ENCODE peak calls at places on chromosomes 4 and X, in four cellular contexts. U is testis, G is right lobe of liver, Y is K562. L is an unnamed sample. For H3K4me1, the result is how much of the 10 kb centered on the place peaks cover.

GRCh38 chr4:84877051-84877833 is 89.2 kb downstream of the WDFY3 start:
- DNase-seq in U (no peak), G (no peak), Y (peak), L (no peak)

GRCh38 chr4:71187399-71188196 is 151.2 kb upstream of the SLC4A4 start:
- DNase-seq in U (peak), G (peak), Y (no peak), L (no peak)

GRCh38 chr4:8390604-8391003 is 49.9 kb downstream of the ACOX3 start:
- DNase-seq in G (no peak), Y (no peak), U (no peak), L (no peak)

GRCh38 chr4:146073517-146073916 is 102.0 kb upstream of the LSM6 start:
- DNase-seq in G (no peak), Y (no peak), U (no peak), L (no peak)

GRCh38 chrX:67353651-67354370 is 190.0 kb upstream of the AR start:
- DNase-seq in U (no peak), G (no peak), Y (no peak), L (no peak)

GRCh38 chr4:66585767-66586166 is 915.5 kb upstream of the EPHA5 start:
- DNase-seq in U (no peak), G (no peak), Y (no peak), L (no peak)

GRCh38 chr4:94603170-94603747 is 151.5 kb downstream of the PDLIM5 start:
- DNase-seq in U (no peak), Y (peak), G (no peak), L (no peak)

GRCh38 chr4:80608285-80608980 is 272.9 kb downstream of the CFAP299 start:
- DNase-seq in Y (no peak), G (no peak), U (no peak), L (no peak)

GRCh38 chr4:25911356-25911755 is 2.7 kb upstream of the SMIM20 start:
- DNase-seq in G (no peak), U (no peak), Y (no peak), L (no peak)

GRCh38 chrX:28590394-28590793 is 3.1 kb downstream of the IL1RAPL1 start:
- DNase-seq in U (no peak), G (no peak), Y (no peak), L (peak)

GRCh38 chrX:111348363-111348927 is 63.5 kb downstream of the DCX start:
- DNase-seq in Y (no peak), G (no peak), U (no peak), L (no peak)

GRCh38 chr4:144658015-144658567 is 12.1 kb downstream of the HHIP start:
- DNase-seq in G (no peak), U (no peak), Y (no peak), L (no peak)
- H3K4me1 ChIP-seq in G (under half), U (under half), Y (under half), L (under half)

GRCh38 chr4:108360857-108361820 is 192.4 kb upstream of the LEF1 start:
- DNase-seq in G (no peak), Y (peak), U (no peak), L (no peak)

GRCh38 chr4:108365551-108365950 is 196.8 kb upstream of the LEF1 start:
- DNase-seq in Y (peak), G (no peak), U (no peak), L (peak)

GRCh38 chr4:108359130-108359709 is 190.5 kb upstream of the LEF1 start:
- DNase-seq in U (no peak), G (no peak), Y (no peak), L (no peak)

GRCh38 chr4:108359936-108360681 is 191.4 kb upstream of the LEF1 start:
- DNase-seq in Y (peak), U (no peak), G (no peak), L (no peak)

GRCh38 chr4:108361886-108362285 is 193.2 kb upstream of the LEF1 start:
- DNase-seq in U (no peak), Y (peak), G (no peak), L (no peak)
- H3K4me1 ChIP-seq in U (under half), Y (under half), G (under half), L (under half)

DNA sequence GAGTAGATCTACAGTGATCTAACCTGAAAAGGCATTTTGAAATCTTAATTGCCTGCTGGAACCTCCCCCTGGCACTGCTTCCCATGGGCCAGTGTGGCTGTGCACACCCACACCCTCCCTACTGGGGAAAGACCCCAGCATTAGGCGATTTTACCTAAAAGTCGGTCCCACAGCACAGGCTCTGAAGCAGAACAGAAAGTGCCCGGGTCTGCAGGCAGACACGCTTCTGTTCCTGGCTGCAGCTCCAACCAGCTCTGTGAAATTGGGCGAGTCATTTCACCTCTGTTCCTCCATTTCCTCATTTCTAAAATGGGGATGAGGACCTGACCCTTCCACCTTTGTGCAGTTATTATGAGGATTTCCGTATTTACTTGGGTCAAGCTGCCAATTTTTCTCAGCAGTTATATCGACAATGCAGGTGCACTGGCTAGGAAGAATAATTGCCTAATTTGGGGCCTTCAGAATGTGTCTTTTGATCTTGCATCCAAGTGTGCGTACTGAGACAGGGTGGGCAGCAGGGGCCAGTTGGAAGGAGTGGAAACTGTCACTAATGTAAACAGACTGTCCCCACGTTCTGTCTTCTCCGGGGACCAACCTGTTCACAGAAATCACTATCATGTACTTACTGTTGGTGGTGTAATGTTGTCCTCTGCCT is 7.1 kb downstream of the KLF3 start:
- DNase-seq in G (no peak), Y (no peak), U (no peak), L (no peak)
- H3K4me1 ChIP-seq in G (under half), Y (half or more), U (half or more), L (half or more)

GRCh38 chrX:153926863-153927685 is 1.0 kb upstream of the ARHGAP4 start:
- DNase-seq in U (peak), G (peak), Y (peak), L (peak)
- H3K4me1 ChIP-seq in U (under half), G (under half), Y (under half), L (under half)

GRCh38 chr4:186691396-186691795 is 32.3 kb downstream of the FAT1 start:
- DNase-seq in Y (no peak), G (no peak), U (no peak), L (no peak)

GRCh38 chr4:186689476-186689875 is 34.2 kb downstream of the FAT1 start:
- DNase-seq in U (no peak), G (no peak), Y (no peak), L (no peak)

GRCh38 chr4:186687263-186687662 is 36.4 kb downstream of the FAT1 start:
- DNase-seq in U (no peak), G (no peak), Y (no peak), L (no peak)

GRCh38 chr4:186685744-186686143 is 37.9 kb downstream of the FAT1 start:
- DNase-seq in G (no peak), Y (no peak), U (no peak), L (no peak)

GRCh38 chr4:186688150-186688943 is 35.3 kb downstream of the FAT1 start:
- DNase-seq in U (no peak), Y (no peak), G (no peak), L (no peak)
- H3K4me1 ChIP-seq in U (under half), Y (under half), G (under half), L (under half)

DNA sequence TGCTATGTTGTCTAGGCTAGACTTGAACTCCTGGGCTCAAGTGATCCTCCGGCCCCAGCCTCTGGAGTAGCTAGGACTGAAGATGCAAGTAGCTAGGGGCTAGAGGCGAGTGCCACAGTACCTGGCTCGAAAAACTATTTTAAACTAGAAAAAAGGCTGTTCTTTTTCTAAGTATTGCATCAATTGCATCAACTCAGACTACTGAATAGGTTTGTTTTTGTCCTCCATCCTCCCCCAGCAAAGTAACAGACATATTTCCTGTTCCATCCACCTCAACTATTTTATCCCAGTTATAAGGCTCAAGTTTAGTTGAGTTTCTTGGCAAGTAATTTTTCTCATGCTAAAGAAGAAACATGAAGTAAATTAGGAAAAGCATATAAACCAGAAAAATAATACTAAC is 4.1 kb downstream of the SH3RF1 start:
- DNase-seq in G (no peak), Y (no peak), U (no peak), L (no peak)
- H3K4me1 ChIP-seq in G (under half), Y (under half), U (under half), L (under half)

GRCh38 chr4:123365412-123365811 is 31.2 kb upstream of the SPRY1 start:
- DNase-seq in G (no peak), U (no peak), Y (no peak), L (no peak)
- H3K4me1 ChIP-seq in G (under half), U (under half), Y (under half), L (under half)

GRCh38 chr4:77174426-77174825 is 17.4 kb downstream of the CCNG2 start:
- DNase-seq in G (no peak), Y (no peak), U (no peak), L (no peak)

GRCh38 chr4:77177196-77177595 is 20.2 kb downstream of the CCNG2 start:
- DNase-seq in G (no peak), Y (no peak), U (no peak), L (peak)

GRCh38 chr4:77175201-77175610 is 18.2 kb downstream of the CCNG2 start:
- DNase-seq in U (no peak), G (no peak), Y (no peak), L (no peak)

GRCh38 chr4:77178560-77178959 is 21.6 kb downstream of the CCNG2 start:
- DNase-seq in U (no peak), G (no peak), Y (no peak), L (no peak)

GRCh38 chr4:77176606-77177005 is 19.6 kb downstream of the CCNG2 start:
- DNase-seq in Y (no peak), U (no peak), G (no peak), L (no peak)
- H3K4me1 ChIP-seq in Y (under half), U (under half), G (under half), L (under half)

GRCh38 chr4:15769202-15769601 is 8.9 kb upstream of the CD38 start:
- DNase-seq in U (no peak), G (no peak), Y (no peak), L (no peak)

GRCh38 chr4:15774020-15774420 is 4.1 kb upstream of the CD38 start:
- DNase-seq in G (no peak), U (no peak), Y (no peak), L (no peak)

GRCh38 chr4:15765910-15766703 is 12.0 kb upstream of the CD38 start:
- DNase-seq in G (no peak), Y (no peak), U (no peak), L (no peak)

GRCh38 chr4:15766821-15767220 is 11.3 kb upstream of the CD38 start:
- DNase-seq in G (no peak), U (no peak), Y (no peak), L (no peak)

GRCh38 chr4:15771419-15772058 is 6.6 kb upstream of the CD38 start:
- DNase-seq in G (no peak), Y (no peak), U (no peak), L (no peak)
- H3K4me1 ChIP-seq in G (under half), Y (under half), U (under half), L (under half)

DNA sequence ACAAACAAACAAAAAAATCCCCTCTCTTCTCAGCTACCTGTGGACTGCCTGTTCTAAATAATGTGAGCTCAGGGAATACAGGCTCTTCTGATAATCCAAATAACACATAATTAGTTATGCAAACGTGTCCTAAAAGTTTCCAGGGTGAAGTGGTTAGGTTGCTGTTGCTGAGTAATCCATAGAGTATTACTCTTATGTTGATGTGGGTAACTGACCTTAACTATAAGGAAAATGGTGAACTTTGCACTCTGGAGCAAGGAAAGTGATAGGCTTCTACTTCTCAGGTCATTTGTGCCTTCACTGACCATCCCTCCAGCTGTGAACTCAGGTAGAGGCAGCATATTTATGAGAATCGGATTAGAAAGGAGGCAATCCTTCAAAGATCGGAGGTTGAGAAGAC is 19.9 kb downstream of the MSN start:
- DNase-seq in U (no peak), Y (no peak), G (no peak), L (no peak)
- H3K4me1 ChIP-seq in U (under half), Y (under half), G (under half), L (under half)

L was measured in HAP-1.